ENCODE peak calls at places on chromosomes 16 and 17, in four cellular contexts. One of them, this sample, is unnamed.

GRCh38 chr17:58618336-58618735 is 73.5 kb downstream of the TEX14 start:
- DNase-seq in NCI-H1105 treated with DMSO at 0.1 percent for 48 hours: no peak
- DNase-seq in activated naive CD4-positive, alpha-beta T cell: no peak
- DNase-seq in iris pigment epithelial cell: no peak
- DNase-seq in this sample: no peak

GRCh38 chr17:40092581-40092980 is 7.8 kb downstream of the NR1D1 start:
- DNase-seq in NCI-H1105 treated with DMSO at 0.1 percent for 48 hours: no peak
- DNase-seq in activated naive CD4-positive, alpha-beta T cell: no peak
- DNase-seq in iris pigment epithelial cell: no peak
- DNase-seq in this sample: no peak

GRCh38 chr17:50891577-50891989 is 25.4 kb upstream of the TOB1 start:
- DNase-seq in NCI-H1105 treated with DMSO at 0.1 percent for 48 hours: no peak
- DNase-seq in activated naive CD4-positive, alpha-beta T cell: no peak
- DNase-seq in iris pigment epithelial cell: no peak
- DNase-seq in this sample: no peak

GRCh38 chr17:64709481-64709880 is 47.4 kb upstream of the SMURF2 start:
- DNase-seq in NCI-H1105 treated with DMSO at 0.1 percent for 48 hours: no peak
- DNase-seq in activated naive CD4-positive, alpha-beta T cell: no peak
- DNase-seq in iris pigment epithelial cell: no peak
- DNase-seq in this sample: no peak

GRCh38 chr17:67011527-67012175 is 32.7 kb upstream of the CACNG1 start:
- DNase-seq in NCI-H1105 treated with DMSO at 0.1 percent for 48 hours: no peak
- DNase-seq in activated naive CD4-positive, alpha-beta T cell: no peak
- DNase-seq in iris pigment epithelial cell: no peak
- DNase-seq in this sample: no peak

GRCh38 chr17:31580331-31581021 is 189.0 kb downstream of the RAB11FIP4 start:
- DNase-seq in NCI-H1105 treated with DMSO at 0.1 percent for 48 hours: no peak
- DNase-seq in activated naive CD4-positive, alpha-beta T cell: no peak
- DNase-seq in iris pigment epithelial cell: peak; percentile 78
- DNase-seq in this sample: peak; percentile 47

GRCh38 chr16:20327444-20328041 is at the start of gene GP2:
- DNase-seq in NCI-H1105 treated with DMSO at 0.1 percent for 48 hours: no peak
- DNase-seq in activated naive CD4-positive, alpha-beta T cell: no peak
- DNase-seq in iris pigment epithelial cell: no peak
- DNase-seq in this sample: no peak

GRCh38 chr17:74452841-74453661 is 13.4 kb upstream of the CD300A start:
- DNase-seq in NCI-H1105 treated with DMSO at 0.1 percent for 48 hours: peak; percentile 11
- DNase-seq in activated naive CD4-positive, alpha-beta T cell: no peak
- DNase-seq in iris pigment epithelial cell: no peak
- DNase-seq in this sample: peak; percentile 41

GRCh38 chr17:12549499-12549901 is 116.2 kb upstream of the MYOCD start:
- DNase-seq in NCI-H1105 treated with DMSO at 0.1 percent for 48 hours: no peak
- DNase-seq in activated naive CD4-positive, alpha-beta T cell: no peak
- DNase-seq in iris pigment epithelial cell: peak; percentile 63
- DNase-seq in this sample: no peak

GRCh38 chr16:19882641-19883040 is 2.0 kb downstream of the GPRC5B start:
- DNase-seq in NCI-H1105 treated with DMSO at 0.1 percent for 48 hours: peak; percentile 1
- DNase-seq in activated naive CD4-positive, alpha-beta T cell: no peak
- DNase-seq in iris pigment epithelial cell: no peak
- DNase-seq in this sample: no peak

GRCh38 chr16:70442344-70442743 is 3.4 kb upstream of the ST3GAL2 start:
- DNase-seq in NCI-H1105 treated with DMSO at 0.1 percent for 48 hours: no peak
- DNase-seq in activated naive CD4-positive, alpha-beta T cell: no peak
- DNase-seq in iris pigment epithelial cell: no peak
- DNase-seq in this sample: no peak

GRCh38 chr17:5282639-5283217 is 644 bp downstream of the RABEP1 start:
- DNase-seq in NCI-H1105 treated with DMSO at 0.1 percent for 48 hours: no peak
- DNase-seq in activated naive CD4-positive, alpha-beta T cell: peak; percentile 14
- DNase-seq in iris pigment epithelial cell: peak; percentile 14
- DNase-seq in this sample: peak; percentile 38

GRCh38 chr16:4021070-4021779 is 95.0 kb downstream of the ADCY9 start:
- DNase-seq in NCI-H1105 treated with DMSO at 0.1 percent for 48 hours: peak; percentile 86
- DNase-seq in activated naive CD4-positive, alpha-beta T cell: no peak
- DNase-seq in iris pigment epithelial cell: no peak
- DNase-seq in this sample: no peak

GRCh38 chr17:13544755-13545154 is 57.0 kb downstream of the HS3ST3A1 start:
- DNase-seq in NCI-H1105 treated with DMSO at 0.1 percent for 48 hours: no peak
- DNase-seq in activated naive CD4-positive, alpha-beta T cell: no peak
- DNase-seq in iris pigment epithelial cell: peak; percentile 44
- DNase-seq in this sample: no peak

GRCh38 chr17:78358538-78359215 is 1.2 kb downstream of the SOCS3 start:
- DNase-seq in NCI-H1105 treated with DMSO at 0.1 percent for 48 hours: no peak
- DNase-seq in activated naive CD4-positive, alpha-beta T cell: no peak
- DNase-seq in iris pigment epithelial cell: peak; percentile 78
- DNase-seq in this sample: no peak

GRCh38 chr16:83513006-83513755 is 294.6 kb upstream of the HSBP1 start:
- DNase-seq in NCI-H1105 treated with DMSO at 0.1 percent for 48 hours: no peak
- DNase-seq in activated naive CD4-positive, alpha-beta T cell: no peak
- DNase-seq in iris pigment epithelial cell: peak; percentile 88
- DNase-seq in this sample: no peak

GRCh38 chr16:29820271-29820701 is at the start of gene MVP:
- DNase-seq in NCI-H1105 treated with DMSO at 0.1 percent for 48 hours: peak; percentile 16
- DNase-seq in activated naive CD4-positive, alpha-beta T cell: peak; percentile 25
- DNase-seq in iris pigment epithelial cell: peak; percentile 70
- DNase-seq in this sample: peak; percentile 84

GRCh38 chr16:70324998-70325765 is 21.5 kb upstream of the DDX19A start:
- DNase-seq in NCI-H1105 treated with DMSO at 0.1 percent for 48 hours: no peak
- DNase-seq in activated naive CD4-positive, alpha-beta T cell: no peak
- DNase-seq in iris pigment epithelial cell: no peak
- DNase-seq in this sample: no peak

GRCh38 chr17:76135810-76136188 is 5.2 kb downstream of the FOXJ1 start:
- DNase-seq in NCI-H1105 treated with DMSO at 0.1 percent for 48 hours: no peak
- DNase-seq in activated naive CD4-positive, alpha-beta T cell: no peak
- DNase-seq in iris pigment epithelial cell: no peak
- DNase-seq in this sample: no peak

GRCh38 chr17:41065829-41066624 is at the start of gene KRTAP2-4:
- DNase-seq in NCI-H1105 treated with DMSO at 0.1 percent for 48 hours: no peak
- DNase-seq in activated naive CD4-positive, alpha-beta T cell: no peak
- DNase-seq in iris pigment epithelial cell: peak; percentile 95
- DNase-seq in this sample: no peak

GRCh38 chr17:83035722-83036121 is 43.7 kb upstream of the METRNL start:
- DNase-seq in NCI-H1105 treated with DMSO at 0.1 percent for 48 hours: no peak
- DNase-seq in activated naive CD4-positive, alpha-beta T cell: no peak
- DNase-seq in iris pigment epithelial cell: no peak
- DNase-seq in this sample: no peak

GRCh38 chr16:30060354-30061194 is 5.0 kb upstream of the ALDOA start:
- DNase-seq in NCI-H1105 treated with DMSO at 0.1 percent for 48 hours: no peak
- DNase-seq in activated naive CD4-positive, alpha-beta T cell: no peak
- DNase-seq in iris pigment epithelial cell: no peak
- DNase-seq in this sample: no peak

GRCh38 chr16:52229471-52229870 is 317.5 kb downstream of the TOX3 start:
- DNase-seq in NCI-H1105 treated with DMSO at 0.1 percent for 48 hours: no peak
- DNase-seq in activated naive CD4-positive, alpha-beta T cell: no peak
- DNase-seq in iris pigment epithelial cell: no peak
- DNase-seq in this sample: no peak

GRCh38 chr17:78697846-78698343 is 84.2 kb downstream of the CYTH1 start:
- DNase-seq in NCI-H1105 treated with DMSO at 0.1 percent for 48 hours: no peak
- DNase-seq in activated naive CD4-positive, alpha-beta T cell: no peak
- DNase-seq in iris pigment epithelial cell: no peak
- DNase-seq in this sample: no peak

GRCh38 chr17:66476014-66476413 is 173.6 kb downstream of the PRKCA start:
- DNase-seq in NCI-H1105 treated with DMSO at 0.1 percent for 48 hours: no peak
- DNase-seq in activated naive CD4-positive, alpha-beta T cell: no peak
- DNase-seq in iris pigment epithelial cell: no peak
- DNase-seq in this sample: no peak

GRCh38 chr16:1158456-1159324 is 5.8 kb downstream of the CACNA1H start:
- DNase-seq in NCI-H1105 treated with DMSO at 0.1 percent for 48 hours: no peak
- DNase-seq in activated naive CD4-positive, alpha-beta T cell: no peak
- DNase-seq in iris pigment epithelial cell: no peak
- DNase-seq in this sample: peak; percentile 93

GRCh38 chr16:58462499-58462996 is 37.4 kb upstream of the NDRG4 start:
- DNase-seq in NCI-H1105 treated with DMSO at 0.1 percent for 48 hours: no peak
- DNase-seq in activated naive CD4-positive, alpha-beta T cell: no peak
- DNase-seq in iris pigment epithelial cell: no peak
- DNase-seq in this sample: no peak

GRCh38 chr16:47054306-47054705 is 80.8 kb upstream of the DNAJA2 start:
- DNase-seq in NCI-H1105 treated with DMSO at 0.1 percent for 48 hours: no peak
- DNase-seq in activated naive CD4-positive, alpha-beta T cell: no peak
- DNase-seq in iris pigment epithelial cell: no peak
- DNase-seq in this sample: no peak

GRCh38 chr16:89491974-89492687 is 1.8 kb upstream of the ANKRD11 start:
- DNase-seq in NCI-H1105 treated with DMSO at 0.1 percent for 48 hours: no peak
- DNase-seq in activated naive CD4-positive, alpha-beta T cell: no peak
- DNase-seq in iris pigment epithelial cell: no peak
- DNase-seq in this sample: no peak

GRCh38 chr17:31448467-31449077 is 57.1 kb downstream of the RAB11FIP4 start:
- DNase-seq in NCI-H1105 treated with DMSO at 0.1 percent for 48 hours: no peak
- DNase-seq in activated naive CD4-positive, alpha-beta T cell: no peak
- DNase-seq in iris pigment epithelial cell: peak; percentile 63
- DNase-seq in this sample: no peak

GRCh38 chr17:75970011-75970523 is 8.9 kb downstream of the ACOX1 start:
- DNase-seq in NCI-H1105 treated with DMSO at 0.1 percent for 48 hours: no peak
- DNase-seq in activated naive CD4-positive, alpha-beta T cell: no peak
- DNase-seq in iris pigment epithelial cell: peak; percentile 26
- DNase-seq in this sample: no peak

GRCh38 chr16:2054543-2055245 is 6.9 kb downstream of the TSC2 start:
- DNase-seq in NCI-H1105 treated with DMSO at 0.1 percent for 48 hours: peak; percentile 79
- DNase-seq in activated naive CD4-positive, alpha-beta T cell: no peak
- DNase-seq in iris pigment epithelial cell: no peak
- DNase-seq in this sample: no peak

GRCh38 chr17:41301204-41301790 is 1.4 kb downstream of the KRTAP29-1 start:
- DNase-seq in NCI-H1105 treated with DMSO at 0.1 percent for 48 hours: no peak
- DNase-seq in activated naive CD4-positive, alpha-beta T cell: no peak
- DNase-seq in iris pigment epithelial cell: no peak
- DNase-seq in this sample: no peak

GRCh38 chr17:66560691-66561090 is 258.3 kb downstream of the PRKCA start:
- DNase-seq in NCI-H1105 treated with DMSO at 0.1 percent for 48 hours: no peak
- DNase-seq in activated naive CD4-positive, alpha-beta T cell: no peak
- DNase-seq in iris pigment epithelial cell: no peak
- DNase-seq in this sample: no peak

GRCh38 chr17:38454528-38454927 is 26.3 kb downstream of the ARHGAP23 start:
- DNase-seq in NCI-H1105 treated with DMSO at 0.1 percent for 48 hours: no peak
- DNase-seq in activated naive CD4-positive, alpha-beta T cell: no peak
- DNase-seq in iris pigment epithelial cell: peak; percentile 80
- DNase-seq in this sample: peak; percentile 95

GRCh38 chr17:67244621-67245072 is 349 bp downstream of the HELZ start:
- DNase-seq in NCI-H1105 treated with DMSO at 0.1 percent for 48 hours: no peak
- DNase-seq in activated naive CD4-positive, alpha-beta T cell: no peak
- DNase-seq in iris pigment epithelial cell: no peak
- DNase-seq in this sample: peak; percentile 51

GRCh38 chr17:78674595-78675315 is 97.6 kb upstream of the DNAH17 start:
- DNase-seq in NCI-H1105 treated with DMSO at 0.1 percent for 48 hours: peak; percentile 90
- DNase-seq in activated naive CD4-positive, alpha-beta T cell: no peak
- DNase-seq in iris pigment epithelial cell: no peak
- DNase-seq in this sample: no peak

GRCh38 chr17:47813077-47813476 is 8.5 kb downstream of the OSBPL7 start:
- DNase-seq in NCI-H1105 treated with DMSO at 0.1 percent for 48 hours: no peak
- DNase-seq in activated naive CD4-positive, alpha-beta T cell: no peak
- DNase-seq in iris pigment epithelial cell: no peak
- DNase-seq in this sample: no peak

GRCh38 chr17:22512997-22513538 is 820.7 kb downstream of the KCNJ18 start:
- DNase-seq in NCI-H1105 treated with DMSO at 0.1 percent for 48 hours: no peak
- DNase-seq in activated naive CD4-positive, alpha-beta T cell: no peak
- DNase-seq in iris pigment epithelial cell: no peak
- DNase-seq in this sample: no peak

This sample was measured in adrenal gland.